ENCODE peak calls at places on chromosomes 12 and 14, in nine cellular contexts. One of them, this sample, is unnamed.

GRCh38 chr12:100573499-100574261 is at the start of gene GAS2L3:
- DNase-seq in mesendoderm: peak
- DNase-seq in stimulated activated naive CD8-positive, alpha-beta T cell treated with anti-CD3 and anti-CD28 coated beads, Interleukin-15, Interleukin-2, amounts not matched to agents 100 U/mL and 50 U/mL, for 24 hours: peak
- DNase-seq in body of pancreas: peak
- DNase-seq in progenitor cell of endocrine pancreas: peak
- DNase-seq in iPS DF 19.7: peak
- DNase-seq in HEK293T: peak
- DNase-seq in stimulated activated CD8-positive, alpha-beta memory T cell treated with anti-CD3 and anti-CD28 coated beads, Interleukin-4, amount 100 ng/mL, for 1 hour: no peak
- DNase-seq in RCC 7860: peak
- DNase-seq in this sample: no peak

GRCh38 chr12:75447695-75448393 is 32.7 kb upstream of the GLIPR1 start:
- DNase-seq in mesendoderm: no peak
- DNase-seq in iPS DF 19.7: no peak
- DNase-seq in progenitor cell of endocrine pancreas: no peak
- DNase-seq in stimulated activated CD8-positive, alpha-beta memory T cell treated with anti-CD3 and anti-CD28 coated beads, Interleukin-4, amount 100 ng/mL, for 1 hour: no peak
- DNase-seq in RCC 7860: no peak
- DNase-seq in stimulated activated naive CD8-positive, alpha-beta T cell treated with anti-CD3 and anti-CD28 coated beads, Interleukin-15, Interleukin-2, amounts not matched to agents 100 U/mL and 50 U/mL, for 24 hours: no peak
- DNase-seq in HEK293T: no peak
- DNase-seq in body of pancreas: no peak
- DNase-seq in this sample: no peak

GRCh38 chr12:123095074-123095694 is 55.7 kb downstream of the PITPNM2 start:
- DNase-seq in progenitor cell of endocrine pancreas: no peak
- DNase-seq in HEK293T: no peak
- DNase-seq in stimulated activated naive CD8-positive, alpha-beta T cell treated with anti-CD3 and anti-CD28 coated beads, Interleukin-15, Interleukin-2, amounts not matched to agents 100 U/mL and 50 U/mL, for 24 hours: no peak
- DNase-seq in mesendoderm: no peak
- DNase-seq in body of pancreas: no peak
- DNase-seq in RCC 7860: no peak
- DNase-seq in iPS DF 19.7: no peak
- DNase-seq in stimulated activated CD8-positive, alpha-beta memory T cell treated with anti-CD3 and anti-CD28 coated beads, Interleukin-4, amount 100 ng/mL, for 1 hour: no peak
- DNase-seq in this sample: no peak

GRCh38 chr12:124828264-124829007 is 35.2 kb downstream of the SCARB1 start:
- DNase-seq in HEK293T: no peak
- DNase-seq in body of pancreas: peak
- DNase-seq in iPS DF 19.7: no peak
- DNase-seq in stimulated activated CD8-positive, alpha-beta memory T cell treated with anti-CD3 and anti-CD28 coated beads, Interleukin-4, amount 100 ng/mL, for 1 hour: no peak
- DNase-seq in progenitor cell of endocrine pancreas: no peak
- DNase-seq in stimulated activated naive CD8-positive, alpha-beta T cell treated with anti-CD3 and anti-CD28 coated beads, Interleukin-15, Interleukin-2, amounts not matched to agents 100 U/mL and 50 U/mL, for 24 hours: no peak
- DNase-seq in RCC 7860: peak
- DNase-seq in mesendoderm: peak
- DNase-seq in this sample: no peak

GRCh38 chr12:98002887-98003493 is 512.4 kb upstream of the TMPO start:
- DNase-seq in RCC 7860: no peak
- DNase-seq in iPS DF 19.7: peak
- DNase-seq in stimulated activated naive CD8-positive, alpha-beta T cell treated with anti-CD3 and anti-CD28 coated beads, Interleukin-15, Interleukin-2, amounts not matched to agents 100 U/mL and 50 U/mL, for 24 hours: peak
- DNase-seq in HEK293T: peak
- DNase-seq in progenitor cell of endocrine pancreas: no peak
- DNase-seq in mesendoderm: peak
- DNase-seq in body of pancreas: peak
- DNase-seq in stimulated activated CD8-positive, alpha-beta memory T cell treated with anti-CD3 and anti-CD28 coated beads, Interleukin-4, amount 100 ng/mL, for 1 hour: no peak
- DNase-seq in this sample: no peak

GRCh38 chr14:21099596-21099985 is 1.1 kb upstream of the ZNF219 start:
- DNase-seq in mesendoderm: no peak
- DNase-seq in HEK293T: no peak
- DNase-seq in RCC 7860: no peak
- DNase-seq in body of pancreas: no peak
- DNase-seq in iPS DF 19.7: no peak
- DNase-seq in stimulated activated naive CD8-positive, alpha-beta T cell treated with anti-CD3 and anti-CD28 coated beads, Interleukin-15, Interleukin-2, amounts not matched to agents 100 U/mL and 50 U/mL, for 24 hours: no peak
- DNase-seq in progenitor cell of endocrine pancreas: no peak
- DNase-seq in stimulated activated CD8-positive, alpha-beta memory T cell treated with anti-CD3 and anti-CD28 coated beads, Interleukin-4, amount 100 ng/mL, for 1 hour: no peak
- DNase-seq in this sample: no peak

GRCh38 chr14:57073986-57074385 is 194.7 kb downstream of the EXOC5 start:
- DNase-seq in progenitor cell of endocrine pancreas: no peak
- DNase-seq in stimulated activated naive CD8-positive, alpha-beta T cell treated with anti-CD3 and anti-CD28 coated beads, Interleukin-15, Interleukin-2, amounts not matched to agents 100 U/mL and 50 U/mL, for 24 hours: no peak
- DNase-seq in RCC 7860: no peak
- DNase-seq in iPS DF 19.7: no peak
- DNase-seq in body of pancreas: no peak
- DNase-seq in HEK293T: no peak
- DNase-seq in mesendoderm: no peak
- DNase-seq in stimulated activated CD8-positive, alpha-beta memory T cell treated with anti-CD3 and anti-CD28 coated beads, Interleukin-4, amount 100 ng/mL, for 1 hour: no peak
- DNase-seq in this sample: no peak

GRCh38 chr12:131315601-131316000 is 361.9 kb downstream of the ADGRD1 start:
- DNase-seq in stimulated activated CD8-positive, alpha-beta memory T cell treated with anti-CD3 and anti-CD28 coated beads, Interleukin-4, amount 100 ng/mL, for 1 hour: no peak
- DNase-seq in body of pancreas: no peak
- DNase-seq in RCC 7860: no peak
- DNase-seq in stimulated activated naive CD8-positive, alpha-beta T cell treated with anti-CD3 and anti-CD28 coated beads, Interleukin-15, Interleukin-2, amounts not matched to agents 100 U/mL and 50 U/mL, for 24 hours: no peak
- DNase-seq in HEK293T: no peak
- DNase-seq in progenitor cell of endocrine pancreas: no peak
- DNase-seq in iPS DF 19.7: no peak
- DNase-seq in mesendoderm: peak
- DNase-seq in this sample: no peak

GRCh38 chr12:43118881-43119280 is 433.1 kb downstream of the ADAMTS20 start:
- DNase-seq in body of pancreas: no peak
- DNase-seq in HEK293T: no peak
- DNase-seq in progenitor cell of endocrine pancreas: no peak
- DNase-seq in stimulated activated CD8-positive, alpha-beta memory T cell treated with anti-CD3 and anti-CD28 coated beads, Interleukin-4, amount 100 ng/mL, for 1 hour: no peak
- DNase-seq in iPS DF 19.7: no peak
- DNase-seq in stimulated activated naive CD8-positive, alpha-beta T cell treated with anti-CD3 and anti-CD28 coated beads, Interleukin-15, Interleukin-2, amounts not matched to agents 100 U/mL and 50 U/mL, for 24 hours: no peak
- DNase-seq in mesendoderm: no peak
- DNase-seq in RCC 7860: no peak
- DNase-seq in this sample: no peak

GRCh38 chr12:64560395-64561301 is 49.6 kb upstream of the RASSF3 start:
- DNase-seq in HEK293T: peak
- DNase-seq in iPS DF 19.7: no peak
- DNase-seq in mesendoderm: no peak
- DNase-seq in body of pancreas: no peak
- DNase-seq in stimulated activated CD8-positive, alpha-beta memory T cell treated with anti-CD3 and anti-CD28 coated beads, Interleukin-4, amount 100 ng/mL, for 1 hour: no peak
- DNase-seq in RCC 7860: peak
- DNase-seq in progenitor cell of endocrine pancreas: no peak
- DNase-seq in stimulated activated naive CD8-positive, alpha-beta T cell treated with anti-CD3 and anti-CD28 coated beads, Interleukin-15, Interleukin-2, amounts not matched to agents 100 U/mL and 50 U/mL, for 24 hours: no peak
- DNase-seq in this sample: no peak

GRCh38 chr12:81627336-81628189 is 131.6 kb downstream of the PPFIA2 start:
- DNase-seq in stimulated activated naive CD8-positive, alpha-beta T cell treated with anti-CD3 and anti-CD28 coated beads, Interleukin-15, Interleukin-2, amounts not matched to agents 100 U/mL and 50 U/mL, for 24 hours: no peak
- DNase-seq in iPS DF 19.7: no peak
- DNase-seq in RCC 7860: peak
- DNase-seq in HEK293T: peak
- DNase-seq in stimulated activated CD8-positive, alpha-beta memory T cell treated with anti-CD3 and anti-CD28 coated beads, Interleukin-4, amount 100 ng/mL, for 1 hour: no peak
- DNase-seq in progenitor cell of endocrine pancreas: no peak
- DNase-seq in mesendoderm: peak
- DNase-seq in body of pancreas: no peak
- DNase-seq in this sample: no peak

GRCh38 chr12:45284096-45284901 is 68.4 kb downstream of the ANO6 start:
- DNase-seq in mesendoderm: peak
- DNase-seq in HEK293T: no peak
- DNase-seq in body of pancreas: no peak
- DNase-seq in iPS DF 19.7: no peak
- DNase-seq in stimulated activated naive CD8-positive, alpha-beta T cell treated with anti-CD3 and anti-CD28 coated beads, Interleukin-15, Interleukin-2, amounts not matched to agents 100 U/mL and 50 U/mL, for 24 hours: no peak
- DNase-seq in stimulated activated CD8-positive, alpha-beta memory T cell treated with anti-CD3 and anti-CD28 coated beads, Interleukin-4, amount 100 ng/mL, for 1 hour: no peak
- DNase-seq in RCC 7860: peak
- DNase-seq in progenitor cell of endocrine pancreas: no peak
- DNase-seq in this sample: no peak

GRCh38 chr12:103854372-103854973 is 13.4 kb upstream of the NT5DC3 start:
- DNase-seq in iPS DF 19.7: no peak
- DNase-seq in body of pancreas: no peak
- DNase-seq in HEK293T: no peak
- DNase-seq in progenitor cell of endocrine pancreas: no peak
- DNase-seq in RCC 7860: no peak
- DNase-seq in stimulated activated CD8-positive, alpha-beta memory T cell treated with anti-CD3 and anti-CD28 coated beads, Interleukin-4, amount 100 ng/mL, for 1 hour: no peak
- DNase-seq in mesendoderm: no peak
- DNase-seq in stimulated activated naive CD8-positive, alpha-beta T cell treated with anti-CD3 and anti-CD28 coated beads, Interleukin-15, Interleukin-2, amounts not matched to agents 100 U/mL and 50 U/mL, for 24 hours: no peak
- DNase-seq in this sample: no peak

GRCh38 chr12:89988156-89988555 is 279.5 kb upstream of the ATP2B1 start:
- DNase-seq in stimulated activated naive CD8-positive, alpha-beta T cell treated with anti-CD3 and anti-CD28 coated beads, Interleukin-15, Interleukin-2, amounts not matched to agents 100 U/mL and 50 U/mL, for 24 hours: no peak
- DNase-seq in HEK293T: no peak
- DNase-seq in RCC 7860: no peak
- DNase-seq in progenitor cell of endocrine pancreas: no peak
- DNase-seq in iPS DF 19.7: no peak
- DNase-seq in mesendoderm: no peak
- DNase-seq in stimulated activated CD8-positive, alpha-beta memory T cell treated with anti-CD3 and anti-CD28 coated beads, Interleukin-4, amount 100 ng/mL, for 1 hour: no peak
- DNase-seq in body of pancreas: no peak
- DNase-seq in this sample: no peak

GRCh38 chr14:93132472-93133065 is 16.8 kb upstream of the ITPK1 start:
- DNase-seq in RCC 7860: no peak
- DNase-seq in body of pancreas: peak
- DNase-seq in mesendoderm: peak
- DNase-seq in stimulated activated naive CD8-positive, alpha-beta T cell treated with anti-CD3 and anti-CD28 coated beads, Interleukin-15, Interleukin-2, amounts not matched to agents 100 U/mL and 50 U/mL, for 24 hours: peak
- DNase-seq in progenitor cell of endocrine pancreas: no peak
- DNase-seq in iPS DF 19.7: no peak
- DNase-seq in HEK293T: peak
- DNase-seq in stimulated activated CD8-positive, alpha-beta memory T cell treated with anti-CD3 and anti-CD28 coated beads, Interleukin-4, amount 100 ng/mL, for 1 hour: no peak
- DNase-seq in this sample: no peak

GRCh38 chr14:105255021-105255507 is 6.7 kb downstream of the BTBD6 start:
- DNase-seq in HEK293T: no peak
- DNase-seq in RCC 7860: peak
- DNase-seq in stimulated activated naive CD8-positive, alpha-beta T cell treated with anti-CD3 and anti-CD28 coated beads, Interleukin-15, Interleukin-2, amounts not matched to agents 100 U/mL and 50 U/mL, for 24 hours: no peak
- DNase-seq in progenitor cell of endocrine pancreas: no peak
- DNase-seq in iPS DF 19.7: no peak
- DNase-seq in stimulated activated CD8-positive, alpha-beta memory T cell treated with anti-CD3 and anti-CD28 coated beads, Interleukin-4, amount 100 ng/mL, for 1 hour: no peak
- DNase-seq in body of pancreas: no peak
- DNase-seq in mesendoderm: no peak
- DNase-seq in this sample: no peak

GRCh38 chr12:30836656-30837445 is 82.1 kb upstream of the CAPRIN2 start:
- DNase-seq in body of pancreas: no peak
- DNase-seq in stimulated activated naive CD8-positive, alpha-beta T cell treated with anti-CD3 and anti-CD28 coated beads, Interleukin-15, Interleukin-2, amounts not matched to agents 100 U/mL and 50 U/mL, for 24 hours: no peak
- DNase-seq in mesendoderm: no peak
- DNase-seq in stimulated activated CD8-positive, alpha-beta memory T cell treated with anti-CD3 and anti-CD28 coated beads, Interleukin-4, amount 100 ng/mL, for 1 hour: no peak
- DNase-seq in progenitor cell of endocrine pancreas: no peak
- DNase-seq in RCC 7860: no peak
- DNase-seq in iPS DF 19.7: no peak
- DNase-seq in HEK293T: no peak
- DNase-seq in this sample: no peak

GRCh38 chr14:71396050-71396677 is 488.9 kb downstream of the PCNX1 start:
- DNase-seq in iPS DF 19.7: no peak
- DNase-seq in body of pancreas: no peak
- DNase-seq in stimulated activated CD8-positive, alpha-beta memory T cell treated with anti-CD3 and anti-CD28 coated beads, Interleukin-4, amount 100 ng/mL, for 1 hour: no peak
- DNase-seq in HEK293T: no peak
- DNase-seq in progenitor cell of endocrine pancreas: no peak
- DNase-seq in mesendoderm: no peak
- DNase-seq in stimulated activated naive CD8-positive, alpha-beta T cell treated with anti-CD3 and anti-CD28 coated beads, Interleukin-15, Interleukin-2, amounts not matched to agents 100 U/mL and 50 U/mL, for 24 hours: no peak
- DNase-seq in RCC 7860: no peak
- DNase-seq in this sample: no peak

GRCh38 chr14:72801381-72801812 is 92.5 kb downstream of the DPF3 start:
- DNase-seq in progenitor cell of endocrine pancreas: no peak
- DNase-seq in body of pancreas: no peak
- DNase-seq in iPS DF 19.7: no peak
- DNase-seq in HEK293T: no peak
- DNase-seq in RCC 7860: peak
- DNase-seq in stimulated activated naive CD8-positive, alpha-beta T cell treated with anti-CD3 and anti-CD28 coated beads, Interleukin-15, Interleukin-2, amounts not matched to agents 100 U/mL and 50 U/mL, for 24 hours: no peak
- DNase-seq in mesendoderm: no peak
- DNase-seq in stimulated activated CD8-positive, alpha-beta memory T cell treated with anti-CD3 and anti-CD28 coated beads, Interleukin-4, amount 100 ng/mL, for 1 hour: no peak
- DNase-seq in this sample: no peak

GRCh38 chr14:85423889-85424288 is 106.1 kb upstream of the FLRT2 start:
- DNase-seq in RCC 7860: no peak
- DNase-seq in progenitor cell of endocrine pancreas: no peak
- DNase-seq in stimulated activated naive CD8-positive, alpha-beta T cell treated with anti-CD3 and anti-CD28 coated beads, Interleukin-15, Interleukin-2, amounts not matched to agents 100 U/mL and 50 U/mL, for 24 hours: no peak
- DNase-seq in stimulated activated CD8-positive, alpha-beta memory T cell treated with anti-CD3 and anti-CD28 coated beads, Interleukin-4, amount 100 ng/mL, for 1 hour: no peak
- DNase-seq in mesendoderm: no peak
- DNase-seq in body of pancreas: no peak
- DNase-seq in HEK293T: no peak
- DNase-seq in iPS DF 19.7: no peak
- DNase-seq in this sample: no peak

GRCh38 chr14:70394674-70395073 is 22.2 kb downstream of the SYNJ2BP start:
- DNase-seq in RCC 7860: no peak
- DNase-seq in mesendoderm: no peak
- DNase-seq in stimulated activated CD8-positive, alpha-beta memory T cell treated with anti-CD3 and anti-CD28 coated beads, Interleukin-4, amount 100 ng/mL, for 1 hour: no peak
- DNase-seq in progenitor cell of endocrine pancreas: no peak
- DNase-seq in HEK293T: no peak
- DNase-seq in body of pancreas: no peak
- DNase-seq in iPS DF 19.7: no peak
- DNase-seq in stimulated activated naive CD8-positive, alpha-beta T cell treated with anti-CD3 and anti-CD28 coated beads, Interleukin-15, Interleukin-2, amounts not matched to agents 100 U/mL and 50 U/mL, for 24 hours: no peak
- DNase-seq in this sample: no peak

GRCh38 chr12:46682148-46682547 is 143.6 kb downstream of the SLC38A4 start:
- DNase-seq in mesendoderm: no peak
- DNase-seq in progenitor cell of endocrine pancreas: no peak
- DNase-seq in iPS DF 19.7: no peak
- DNase-seq in HEK293T: no peak
- DNase-seq in body of pancreas: no peak
- DNase-seq in stimulated activated naive CD8-positive, alpha-beta T cell treated with anti-CD3 and anti-CD28 coated beads, Interleukin-15, Interleukin-2, amounts not matched to agents 100 U/mL and 50 U/mL, for 24 hours: no peak
- DNase-seq in RCC 7860: no peak
- DNase-seq in stimulated activated CD8-positive, alpha-beta memory T cell treated with anti-CD3 and anti-CD28 coated beads, Interleukin-4, amount 100 ng/mL, for 1 hour: no peak
- DNase-seq in this sample: no peak